ENCODE peak calls at places on chromosome 16, in five cellular contexts. Q is adrenal gland, K is PC-3, X is dorsolateral prefrontal cortex, E is HCT116. S is an unnamed sample.

GRCh38 chr16:22685162-22685830 is 128.7 kb upstream of the HS3ST2 start:
- DNase-seq in Q (peak; percentile 14), K (no peak), X (no peak), E (no peak), S (no peak)

GRCh38 chr16:74868501-74868900 is 93.9 kb upstream of the FA2H start:
- DNase-seq in Q (no peak), K (peak; percentile 24), X (no peak), E (no peak), S (no peak)

GRCh38 chr16:67562918-67563707 is 787 bp downstream of the CTCF start:
- DNase-seq in Q (peak; percentile 60), K (peak; percentile 22), X (peak; percentile 30), E (peak; percentile 24), S (peak; percentile 31)

GRCh38 chr16:88062341-88062861 is 111.2 kb downstream of the BANP start:
- DNase-seq in Q (no peak), K (no peak), X (no peak), E (no peak), S (no peak)

GRCh38 chr16:82957212-82957611 is 330.4 kb downstream of the CDH13 start:
- DNase-seq in Q (no peak), K (no peak), X (no peak), E (no peak), S (no peak)

GRCh38 chr16:56815721-56816120 is 49.3 kb upstream of the SLC12A3 start:
- DNase-seq in Q (peak; percentile 27), K (no peak), X (peak; percentile 36), E (no peak), S (no peak)

GRCh38 chr16:78655481-78656114 is 556.1 kb downstream of the WWOX start:
- DNase-seq in Q (no peak), K (no peak), X (no peak), E (no peak), S (no peak)

GRCh38 chr16:7025616-7026190 is 306.9 kb upstream of the RBFOX1 start:
- DNase-seq in Q (peak; percentile 70), K (peak; percentile 46), X (peak; percentile 85), E (no peak), S (no peak)

GRCh38 chr16:88455610-88456355 is 2.7 kb downstream of the ZFPM1 start:
- DNase-seq in Q (peak; percentile 62), K (peak; percentile 33), X (no peak), E (peak; percentile 56), S (no peak)

GRCh38 chr16:56345406-56346050 is 79.8 kb downstream of the AMFR start:
- DNase-seq in Q (no peak), K (no peak), X (no peak), E (no peak), S (no peak)

GRCh38 chr16:57775661-57776469 is 26.4 kb downstream of the KIFC3 start:
- DNase-seq in Q (no peak), K (no peak), X (peak; percentile 70), E (no peak), S (no peak)

GRCh38 chr16:87713469-87714229 is 52.1 kb downstream of the KLHDC4 start:
- DNase-seq in Q (no peak), K (no peak), X (no peak), E (no peak), S (no peak)

GRCh38 chr16:628321-629061 is 2.3 kb upstream of the WFIKKN1 start:
- DNase-seq in Q (no peak), K (no peak), X (no peak), E (no peak), S (no peak)

GRCh38 chr16:67528870-67529638 is 425 bp downstream of the RIPOR1 start:
- DNase-seq in Q (no peak), K (peak; percentile 33), X (no peak), E (no peak), S (peak; percentile 60)

GRCh38 chr16:68086336-68086821 is 1.2 kb downstream of the NFATC3 start:
- DNase-seq in Q (no peak), K (peak; percentile 35), X (no peak), E (no peak), S (no peak)

GRCh38 chr16:79656537-79657115 is 56.1 kb upstream of the MAF start:
- DNase-seq in Q (no peak), K (no peak), X (no peak), E (no peak), S (no peak)

GRCh38 chr16:85511938-85512551 is 101.1 kb upstream of the GSE1 start:
- DNase-seq in Q (no peak), K (no peak), X (no peak), E (no peak), S (no peak)

GRCh38 chr16:85513649-85514048 is 99.5 kb upstream of the GSE1 start:
- DNase-seq in Q (no peak), K (no peak), X (no peak), E (no peak), S (no peak)

GRCh38 chr16:85514295-85514600 is 98.9 kb upstream of the GSE1 start:
- DNase-seq in Q (peak; percentile 81), K (peak; percentile 65), X (no peak), E (no peak), S (no peak)

GRCh38 chr16:85512716-85513115 is 100.4 kb upstream of the GSE1 start:
- DNase-seq in Q (no peak), K (no peak), X (no peak), E (no peak), S (no peak)

GRCh38 chr16:85513180-85513579 is 99.9 kb upstream of the GSE1 start:
- DNase-seq in Q (no peak), K (no peak), X (no peak), E (no peak), S (no peak)
- H3K27ac ChIP-seq in Q (no peak overlapping the region), K (no peak overlapping the region), X (no peak overlapping the region), E (no peak overlapping the region), S (no peak overlapping the region)

DNA sequence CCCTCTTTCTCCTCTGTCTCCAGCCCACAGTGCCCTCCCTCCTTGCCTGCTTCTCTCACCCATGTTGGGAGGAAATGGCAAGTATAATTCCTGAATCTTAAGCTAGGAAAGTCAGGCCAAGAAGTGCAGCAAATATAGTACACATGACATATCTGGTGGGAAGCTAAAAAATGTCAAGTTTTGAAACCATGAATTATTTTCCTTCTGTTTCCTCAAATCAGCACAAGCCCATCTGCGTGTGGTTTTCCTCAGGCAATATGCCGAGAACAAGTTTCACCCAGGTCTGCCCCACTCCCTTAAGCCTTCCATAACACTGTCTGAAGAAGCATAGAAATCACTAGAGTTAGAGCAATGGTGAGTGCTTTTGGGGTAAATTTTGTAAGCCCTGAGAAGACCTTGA is 502.8 kb upstream of the CDH11 start:
- DNase-seq in Q (no peak), K (no peak), X (no peak), E (no peak), S (no peak)
- H3K27ac ChIP-seq in Q (no peak overlapping the region), K (no peak overlapping the region), X (no peak overlapping the region), E (no peak overlapping the region), S (no peak overlapping the region)

DNA sequence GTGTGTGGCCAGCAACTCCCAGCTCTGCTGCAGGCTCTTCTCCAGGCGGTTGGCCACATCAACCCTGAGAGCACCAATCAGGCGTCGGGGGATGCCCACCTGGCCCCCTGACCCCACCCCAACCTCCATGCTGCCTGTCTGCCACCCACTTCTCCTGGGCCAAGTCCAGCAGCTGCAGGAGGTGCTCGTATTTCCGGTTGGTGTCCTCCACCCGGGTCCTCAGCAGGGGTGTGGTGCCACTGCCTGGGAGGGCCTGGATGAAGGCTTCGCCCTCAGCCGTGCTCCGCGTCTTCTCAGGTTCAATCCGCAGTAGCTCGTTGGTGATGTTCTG is 44.6 kb downstream of the UBN1 start:
- DNase-seq in Q (no peak), K (no peak), X (no peak), E (no peak), S (no peak)
- H3K27ac ChIP-seq in Q (no peak overlapping the region), K (no peak overlapping the region), X (no peak overlapping the region), E (no peak overlapping the region), S (no peak overlapping the region)

DNA sequence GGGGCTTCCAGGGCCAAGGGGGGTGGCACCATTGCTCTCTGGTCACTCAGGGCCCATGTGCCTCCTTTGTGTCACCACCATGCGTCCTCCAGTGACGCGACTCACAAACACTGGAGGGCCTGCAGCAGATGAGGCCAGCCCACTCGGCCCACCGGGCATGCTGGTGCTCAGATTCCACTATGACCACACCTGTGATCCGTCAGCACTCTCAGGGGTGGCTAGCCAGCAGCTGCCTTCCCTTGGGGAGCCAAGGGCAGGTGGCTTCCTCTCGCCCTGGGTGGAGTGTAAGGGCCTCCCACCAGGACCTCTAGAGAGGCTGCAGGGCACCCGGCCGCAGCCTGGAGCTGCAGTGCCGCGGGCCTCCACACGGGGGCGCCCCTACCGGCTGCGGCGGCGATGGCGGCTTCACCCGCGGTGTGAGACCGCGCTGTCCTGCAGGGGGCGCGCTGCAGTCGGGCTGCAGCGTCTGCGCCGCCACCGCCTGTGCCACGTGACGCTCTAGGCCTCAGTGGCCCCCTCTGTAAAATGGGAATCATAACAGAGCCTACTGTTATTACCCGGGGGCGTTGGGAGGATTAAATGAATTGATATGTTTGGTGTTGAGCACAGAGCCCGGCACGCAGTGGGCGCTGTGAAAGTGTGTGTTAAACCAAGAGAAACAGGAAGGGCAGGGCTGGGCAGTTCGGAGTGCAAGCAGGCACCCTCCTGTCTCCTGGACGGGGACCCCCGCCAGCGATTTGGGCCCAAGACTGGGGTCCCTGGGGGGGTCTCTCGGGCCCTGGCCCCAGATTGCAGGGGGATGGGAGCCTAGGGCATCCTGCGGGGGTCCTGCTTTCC is 192.4 kb upstream of the GSE1 start:
- DNase-seq in Q (peak; percentile 49), K (peak; percentile 66), X (no peak), E (peak; percentile 49), S (no peak)
- H3K27ac ChIP-seq in Q (no peak overlapping the region), K (no peak overlapping the region), X (no peak overlapping the region), E (no peak overlapping the region), S (no peak overlapping the region)

GRCh38 chr16:3590736-3591435 is 13.7 kb upstream of the NLRC3 start:
- DNase-seq in Q (no peak), K (no peak), X (no peak), E (no peak), S (no peak)

GRCh38 chr16:3592559-3592958 is 15.4 kb upstream of the NLRC3 start:
- DNase-seq in Q (no peak), K (no peak), X (no peak), E (no peak), S (no peak)

GRCh38 chr16:3591991-3592390 is 14.8 kb upstream of the NLRC3 start:
- DNase-seq in Q (no peak), K (no peak), X (no peak), E (no peak), S (no peak)

GRCh38 chr16:3589991-3590701 is 12.9 kb upstream of the NLRC3 start:
- DNase-seq in Q (no peak), K (no peak), X (no peak), E (no peak), S (no peak)

GRCh38 chr16:3591436-3591803 is 14.2 kb upstream of the NLRC3 start:
- DNase-seq in Q (no peak), K (no peak), X (no peak), E (no peak), S (no peak)
- H3K27ac ChIP-seq in Q (no peak overlapping the region), K (no peak overlapping the region), X (no peak overlapping the region), E (no peak overlapping the region), S (no peak overlapping the region)